ENCODE peak calls at places on chromosomes 1 and 21, in six cellular contexts. P is fibroblast of lung; B is effector memory CD4-positive, alpha-beta T cell; H is spleen; Q is left ventricle myocardium inferior; W is naive thymus-derived CD4-positive, alpha-beta T cell. O is an unnamed sample.

GRCh38 chr1:1425753-1426495 is 4.8 kb upstream of the ANKRD65 start:
- DNase-seq in P (no peak), B (no peak), H (peak; percentile 65), Q (no peak), W (no peak), O (no peak)

GRCh38 chr1:75614455-75615379 is 3.8 kb upstream of the SLC44A5 start:
- DNase-seq in P (peak; percentile 14), B (no peak), H (peak; percentile 85), Q (peak; percentile 14), W (peak; percentile 26), O (peak; percentile 84)

GRCh38 chr21:14403681-14404318 is 20.9 kb upstream of the HSPA13 start:
- DNase-seq in P (peak; percentile 58), B (no peak), H (no peak), Q (no peak), W (no peak), O (peak; percentile 41)

GRCh38 chr1:156075158-156075557 is 7.1 kb downstream of the MEX3A start:
- DNase-seq in P (no peak), B (no peak), H (no peak), Q (no peak), W (no peak), O (no peak)

GRCh38 chr1:24384251-24385090 is 29.1 kb downstream of the STPG1 start:
- DNase-seq in P (peak; percentile 84), B (no peak), H (peak; percentile 83), Q (no peak), W (no peak), O (no peak)

GRCh38 chr1:103948526-103948925 is 198.8 kb downstream of the AMY1C start:
- DNase-seq in P (peak; percentile 14), B (no peak), H (no peak), Q (no peak), W (no peak), O (peak; percentile 9)

GRCh38 chr1:174534789-174535188 is 87.0 kb downstream of the GPR52 start:
- DNase-seq in P (peak; percentile 50), B (no peak), H (no peak), Q (no peak), W (no peak), O (no peak)

GRCh38 chr1:167645161-167645560 is 15.1 kb downstream of the RCSD1 start:
- DNase-seq in P (no peak), B (no peak), H (no peak), Q (no peak), W (no peak), O (no peak)

GRCh38 chr1:18941221-18942141 is 15.0 kb downstream of the IFFO2 start:
- DNase-seq in P (peak; percentile 94), B (no peak), H (peak; percentile 71), Q (no peak), W (no peak), O (no peak)

GRCh38 chr1:225470691-225471452 is 43.0 kb upstream of the LBR start:
- DNase-seq in P (no peak), B (no peak), H (peak; percentile 72), Q (no peak), W (no peak), O (no peak)

GRCh38 chr1:203085528-203086406 is at the start of gene MYOG:
- DNase-seq in P (no peak), B (no peak), H (no peak), Q (no peak), W (no peak), O (no peak)

GRCh38 chr1:21334214-21335087 is 44.2 kb upstream of the ECE1 start:
- DNase-seq in P (peak; percentile 76), B (peak; percentile 80), H (peak; percentile 96), Q (peak; percentile 72), W (peak; percentile 76), O (peak; percentile 87)

GRCh38 chr21:45258476-45258875 is 29.2 kb downstream of the POFUT2 start:
- DNase-seq in P (no peak), B (no peak), H (peak; percentile 64), Q (no peak), W (no peak), O (no peak)

GRCh38 chr1:51345300-51345687 is 14.9 kb upstream of the TTC39A start:
- DNase-seq in P (no peak), B (no peak), H (no peak), Q (no peak), W (no peak), O (no peak)
- H3K4me3 ChIP-seq in P (no peak overlapping the region), B (no peak overlapping the region), H (peak overlapping the region; percentile 53), Q (peak overlapping the region; percentile 53), W (no peak overlapping the region), O (no peak overlapping the region)

GRCh38 chr1:163161841-163162240 is 40.9 kb downstream of the RGS5 start:
- DNase-seq in P (no peak), B (no peak), H (no peak), Q (no peak), W (no peak), O (no peak)
- H3K4me3 ChIP-seq in P (no peak overlapping the region), B (no peak overlapping the region), H (no peak overlapping the region), Q (no peak overlapping the region), W (no peak overlapping the region), O (no peak overlapping the region)

GRCh38 chr1:37926061-37926924 is 20.6 kb downstream of the INPP5B start:
- DNase-seq in P (no peak), B (no peak), H (no peak), Q (no peak), W (no peak), O (peak; percentile 62)
- H3K4me3 ChIP-seq in P (no peak overlapping the region), B (peak overlapping the region; percentile 11), H (peak overlapping the region; percentile 33), Q (peak overlapping the region; percentile 10), W (no peak overlapping the region), O (peak overlapping the region; percentile 10)

GRCh38 chr1:36122463-36123025 is 2.5 kb downstream of the COL8A2 start:
- DNase-seq in P (no peak), B (no peak), H (no peak), Q (no peak), W (no peak), O (no peak)

GRCh38 chr1:36126005-36126716 is 1.1 kb upstream of the COL8A2 start:
- DNase-seq in P (no peak), B (no peak), H (no peak), Q (no peak), W (no peak), O (no peak)

GRCh38 chr1:36125129-36125991 is at the start of gene COL8A2:
- DNase-seq in P (no peak), B (no peak), H (no peak), Q (peak; percentile 46), W (no peak), O (no peak)

GRCh38 chr1:36123357-36123756 is 1.7 kb downstream of the COL8A2 start:
- DNase-seq in P (no peak), B (no peak), H (no peak), Q (no peak), W (no peak), O (no peak)

GRCh38 chr1:36124404-36125128 is 456 bp downstream of the COL8A2 start:
- DNase-seq in P (no peak), B (no peak), H (no peak), Q (no peak), W (no peak), O (no peak)
- H3K4me3 ChIP-seq in P (no peak overlapping the region), B (no peak overlapping the region), H (peak overlapping the region; percentile 67), Q (peak overlapping the region; percentile 61), W (no peak overlapping the region), O (no peak overlapping the region)

O was measured in Jurkat, Clone E6-1.